ENCODE peak calls at places on chromosome 13, in nine cellular contexts. Q is NCI-H748 treated with DMSO at 0.1 percent for 48 hours; W is T-cell; T is dermis microvascular lymphatic vessel endothelial cell; H is COR-L47; L is EL; A is stimulated activated CD4-positive, alpha-beta T cell treated with anti-CD3 and anti-CD28 coated beads, Interleukin-1b, Interleukin-23, amount 100 ng/mL, for 4 hours; K is body of pancreas; M is HS-5. U is an unnamed sample.

GRCh38 chr13:100848304-100848703 is 173.7 kb upstream of the TMTC4 start:
- DNase-seq in Q (no peak), W (no peak), T (no peak), H (no peak), L (no peak), A (no peak), K (no peak), M (no peak), U (no peak)

GRCh38 chr13:101202590-101202989 is 213.7 kb downstream of the NALCN start:
- DNase-seq in Q (no peak), W (no peak), T (no peak), H (no peak), L (no peak), A (no peak), K (no peak), M (no peak), U (no peak)

GRCh38 chr13:28819748-28820098 is 416 bp upstream of the MTUS2 start:
- DNase-seq in Q (peak; percentile 49), W (no peak), T (peak; percentile 9), H (no peak), L (peak; percentile 57), A (peak; percentile 23), K (peak; percentile 60), M (no peak), U (peak; percentile 5)

GRCh38 chr13:99450416-99450815 is 50.9 kb upstream of the TM9SF2 start:
- DNase-seq in Q (no peak), W (no peak), T (no peak), H (no peak), L (no peak), A (no peak), K (no peak), M (no peak), U (no peak)

GRCh38 chr13:43377955-43378354 is 354.6 kb downstream of the DNAJC15 start:
- DNase-seq in Q (no peak), W (no peak), T (no peak), H (no peak), L (peak; percentile 35), A (no peak), K (peak; percentile 59), M (peak; percentile 30), U (no peak)

GRCh38 chr13:25771641-25772478 is 280.0 kb downstream of the SHISA2 start:
- DNase-seq in Q (no peak), W (no peak), T (no peak), H (no peak), L (peak; percentile 33), A (no peak), K (no peak), M (no peak), U (no peak)

GRCh38 chr13:52847682-52848432 is 583 bp downstream of the PCDH8 start:
- DNase-seq in Q (no peak), W (no peak), T (no peak), H (no peak), L (no peak), A (no peak), K (no peak), M (no peak), U (no peak)

GRCh38 chr13:28679628-28680027 is 20.7 kb downstream of the POMP start:
- DNase-seq in Q (no peak), W (no peak), T (no peak), H (no peak), L (no peak), A (no peak), K (no peak), M (no peak), U (no peak)

GRCh38 chr13:75258159-75258782 is 223.7 kb downstream of the TBC1D4 start:
- DNase-seq in Q (peak; percentile 27), W (no peak), T (peak; percentile 10), H (peak; percentile 38), L (peak; percentile 57), A (no peak), K (no peak), M (peak; percentile 19), U (no peak)

GRCh38 chr13:111282425-111282824 is 38.0 kb upstream of the TEX29 start:
- DNase-seq in Q (no peak), W (no peak), T (no peak), H (no peak), L (no peak), A (no peak), K (peak; percentile 66), M (no peak), U (no peak)

GRCh38 chr13:40789275-40790231 is at the start of gene SLC25A15:
- DNase-seq in Q (peak; percentile 29), W (peak; percentile 65), T (peak; percentile 47), H (peak; percentile 69), L (peak; percentile 86), A (peak; percentile 61), K (peak; percentile 89), M (no peak), U (peak; percentile 84)

GRCh38 chr13:30865131-30866009 is 40.7 kb upstream of the MEDAG start:
- DNase-seq in Q (peak; percentile 93), W (no peak), T (peak; percentile 93), H (peak; percentile 86), L (peak; percentile 91), A (peak; percentile 39), K (peak; percentile 83), M (peak; percentile 53), U (peak; percentile 70)

GRCh38 chr13:73090116-73090811 is 31.5 kb downstream of the KLF5 start:
- DNase-seq in Q (no peak), W (no peak), T (peak; percentile 94), H (peak; percentile 42), L (peak; percentile 88), A (no peak), K (peak; percentile 58), M (peak; percentile 38), U (no peak)

GRCh38 chr13:95354156-95354555 is 52.9 kb upstream of the ABCC4 start:
- DNase-seq in Q (no peak), W (no peak), T (no peak), H (no peak), L (no peak), A (no peak), K (no peak), M (no peak), U (no peak)

GRCh38 chr13:31485651-31486051 is 253.7 kb upstream of the RXFP2 start:
- DNase-seq in Q (no peak), W (no peak), T (no peak), H (no peak), L (peak; percentile 6), A (no peak), K (no peak), M (peak; percentile 15), U (no peak)

GRCh38 chr13:99419591-99420243 is 81.6 kb upstream of the TM9SF2 start:
- DNase-seq in Q (no peak), W (no peak), T (no peak), H (no peak), L (no peak), A (no peak), K (no peak), M (no peak), U (no peak)

GRCh38 chr13:111939285-111940278 is 127.4 kb upstream of the SOX1 start:
- DNase-seq in Q (peak; percentile 6), W (no peak), T (no peak), H (no peak), L (no peak), A (no peak), K (no peak), M (no peak), U (no peak)

GRCh38 chr13:30299746-30300145 is 7.6 kb downstream of the KATNAL1 start:
- DNase-seq in Q (no peak), W (no peak), T (no peak), H (no peak), L (peak; percentile 26), A (no peak), K (no peak), M (no peak), U (no peak)

GRCh38 chr13:32086791-32087441 is 55.3 kb downstream of the FRY start:
- DNase-seq in Q (peak; percentile 34), W (no peak), T (no peak), H (peak; percentile 31), L (no peak), A (no peak), K (no peak), M (no peak), U (no peak)

GRCh38 chr13:78700121-78700910 is 41.4 kb upstream of the OBI1 start:
- DNase-seq in Q (no peak), W (no peak), T (peak; percentile 80), H (peak; percentile 37), L (peak; percentile 9), A (no peak), K (no peak), M (no peak), U (no peak)

U was measured in nucleus accumbens.